ENCODE peak calls at places on chromosomes 4 and X, in ten cellular contexts. S is transverse colon, W is psoas muscle, M is SK-N-SH, H is HL-60, O is left ventricle myocardium inferior, K is heart right ventricle, C is tibial artery, P is cardiac muscle cell, Y is colonic mucosa. X is an unnamed sample.

GRCh38 chr4:158644755-158645154 is 26.9 kb downstream of the C4orf46 start:
- DNase-seq in S (no peak), W (no peak), M (no peak), H (no peak), O (no peak), K (no peak), C (no peak), P (no peak), Y (no peak), X (no peak)

GRCh38 chr4:38177792-38178665 is 217.8 kb downstream of the PTTG2 start:
- DNase-seq in S (peak), W (peak), M (no peak), H (peak), O (peak), K (peak), C (peak), P (peak), Y (peak), X (no peak)

GRCh38 chr4:155173371-155173770 is 35.1 kb upstream of the NPY2R start:
- DNase-seq in S (no peak), W (no peak), M (no peak), H (no peak), O (no peak), K (no peak), C (no peak), P (peak), Y (no peak), X (no peak)

GRCh38 chr4:122765702-122766352 is 33.3 kb downstream of the BBS12 start:
- DNase-seq in S (no peak), W (no peak), M (no peak), H (no peak), O (no peak), K (no peak), C (peak), P (peak), Y (no peak), X (no peak)

GRCh38 chrX:27599928-27600327 is 9.8 kb downstream of the DCAF8L2 start:
- DNase-seq in S (no peak), W (no peak), M (no peak), H (no peak), O (no peak), K (no peak), C (no peak), P (peak), Y (no peak), X (no peak)

GRCh38 chrX:41733939-41734338 is 10.0 kb downstream of the GPR82 start:
- DNase-seq in S (no peak), W (no peak), M (no peak), H (no peak), O (no peak), K (no peak), C (no peak), P (no peak), Y (no peak), X (no peak)

GRCh38 chr4:98027827-98028226 is 115.4 kb downstream of the STPG2 start:
- DNase-seq in S (no peak), W (no peak), M (no peak), H (no peak), O (no peak), K (no peak), C (no peak), P (no peak), Y (no peak), X (no peak)

GRCh38 chr4:115228851-115229250 is 115.4 kb upstream of the NDST4 start:
- DNase-seq in S (no peak), W (no peak), M (peak), H (no peak), O (no peak), K (no peak), C (no peak), P (no peak), Y (no peak), X (no peak)

GRCh38 chr4:139367421-139368090 is 65.3 kb upstream of the NDUFC1 start:
- DNase-seq in S (no peak), W (no peak), M (no peak), H (no peak), O (no peak), K (no peak), C (no peak), P (peak), Y (no peak), X (no peak)

GRCh38 chr4:16897991-16898827 is at the start of gene LDB2:
- DNase-seq in S (peak), W (peak), M (peak), H (no peak), O (peak), K (peak), C (peak), P (peak), Y (peak), X (no peak)

GRCh38 chr4:133968174-133968573 is 233.4 kb downstream of the PABPC4L start:
- DNase-seq in S (no peak), W (no peak), M (no peak), H (no peak), O (no peak), K (no peak), C (no peak), P (peak), Y (no peak), X (no peak)

GRCh38 chr4:38621004-38621684 is 42.9 kb upstream of the KLF3 start:
- DNase-seq in S (peak), W (no peak), M (no peak), H (peak), O (no peak), K (no peak), C (no peak), P (peak), Y (peak), X (no peak)

GRCh38 chr4:140633951-140634350 is 65.2 kb upstream of the UCP1 start:
- DNase-seq in S (no peak), W (no peak), M (no peak), H (no peak), O (no peak), K (no peak), C (no peak), P (no peak), Y (no peak), X (no peak)

GRCh38 chrX:13647709-13648212 is 5.2 kb upstream of the TCEANC start:
- DNase-seq in S (peak), W (no peak), M (no peak), H (peak), O (peak), K (peak), C (peak), P (peak), Y (peak), X (no peak)

GRCh38 chr4:3387943-3388348 is 53.8 kb upstream of the HGFAC start:
- DNase-seq in S (peak), W (peak), M (peak), H (peak), O (peak), K (peak), C (peak), P (peak), Y (peak), X (no peak)

GRCh38 chr4:5782829-5783476 is 72.0 kb downstream of the EVC start:
- DNase-seq in S (no peak), W (no peak), M (no peak), H (no peak), O (no peak), K (no peak), C (no peak), P (no peak), Y (no peak), X (no peak)

GRCh38 chr4:86848732-86849617 is at the start of gene SLC10A6:
- DNase-seq in S (no peak), W (no peak), M (no peak), H (no peak), O (no peak), K (peak), C (no peak), P (no peak), Y (no peak), X (no peak)

GRCh38 chrX:23436875-23437274 is 102.2 kb downstream of the PTCHD1 start:
- DNase-seq in S (no peak), W (no peak), M (no peak), H (no peak), O (no peak), K (no peak), C (no peak), P (peak), Y (no peak), X (no peak)

GRCh38 chrX:148501121-148502066 is 977 bp downstream of the AFF2 start:
- DNase-seq in S (no peak), W (peak), M (peak), H (no peak), O (no peak), K (peak), C (no peak), P (no peak), Y (no peak), X (peak)

GRCh38 chrX:54357414-54358377 is at the start of gene WNK3:
- DNase-seq in S (peak), W (peak), M (peak), H (no peak), O (peak), K (peak), C (peak), P (peak), Y (peak), X (peak)

GRCh38 chrX:23980063-23980462 is 46.9 kb downstream of the KLHL15 start:
- DNase-seq in S (no peak), W (no peak), M (no peak), H (no peak), O (no peak), K (no peak), C (no peak), P (no peak), Y (no peak), X (no peak)

GRCh38 chr4:118797558-118798142 is 38.3 kb downstream of the SEC24D start:
- DNase-seq in S (no peak), W (no peak), M (no peak), H (no peak), O (no peak), K (no peak), C (no peak), P (peak), Y (no peak), X (no peak)

GRCh38 chr4:173334085-173334890 is at the start of gene HMGB2:
- DNase-seq in S (peak), W (peak), M (peak), H (peak), O (peak), K (peak), C (peak), P (peak), Y (peak), X (peak)

GRCh38 chrX:132501606-132502005 is 12.8 kb upstream of the MBNL3 start:
- DNase-seq in S (no peak), W (no peak), M (no peak), H (no peak), O (no peak), K (no peak), C (no peak), P (no peak), Y (no peak), X (no peak)

GRCh38 chr4:167897116-167897515 is 195.2 kb upstream of the ANXA10 start:
- DNase-seq in S (no peak), W (no peak), M (peak), H (no peak), O (no peak), K (no peak), C (no peak), P (peak), Y (no peak), X (peak)

GRCh38 chrX:136310411-136310810 is 9.6 kb downstream of the ADGRG4 start:
- DNase-seq in S (no peak), W (no peak), M (no peak), H (no peak), O (no peak), K (no peak), C (no peak), P (peak), Y (no peak), X (no peak)

GRCh38 chr4:159764343-159764952 is 661.6 kb downstream of the RAPGEF2 start:
- DNase-seq in S (no peak), W (no peak), M (peak), H (peak), O (no peak), K (no peak), C (no peak), P (peak), Y (peak), X (peak)

GRCh38 chr4:111016416-111016815 is 393.5 kb upstream of the PITX2 start:
- DNase-seq in S (no peak), W (no peak), M (no peak), H (no peak), O (no peak), K (no peak), C (no peak), P (no peak), Y (no peak), X (no peak)

GRCh38 chrX:154738013-154738738 is 12.7 kb downstream of the GAB3 start:
- DNase-seq in S (peak), W (peak), M (no peak), H (no peak), O (peak), K (peak), C (peak), P (peak), Y (no peak), X (no peak)

GRCh38 chr4:124846306-124846705 is 133.8 kb upstream of the ANKRD50 start:
- DNase-seq in S (no peak), W (no peak), M (no peak), H (no peak), O (no peak), K (no peak), C (no peak), P (no peak), Y (no peak), X (peak)

GRCh38 chr4:157300678-157301077 is 80.2 kb downstream of the GRIA2 start:
- DNase-seq in S (no peak), W (no peak), M (peak), H (no peak), O (no peak), K (no peak), C (no peak), P (no peak), Y (no peak), X (no peak)

GRCh38 chrX:151974336-151975227 is at the start of gene GABRE:
- DNase-seq in S (peak), W (peak), M (peak), H (no peak), O (peak), K (peak), C (peak), P (peak), Y (peak), X (peak)

GRCh38 chrX:17842769-17843525 is 18.2 kb downstream of the RAI2 start:
- DNase-seq in S (no peak), W (no peak), M (no peak), H (no peak), O (no peak), K (no peak), C (no peak), P (peak), Y (no peak), X (no peak)

DNA sequence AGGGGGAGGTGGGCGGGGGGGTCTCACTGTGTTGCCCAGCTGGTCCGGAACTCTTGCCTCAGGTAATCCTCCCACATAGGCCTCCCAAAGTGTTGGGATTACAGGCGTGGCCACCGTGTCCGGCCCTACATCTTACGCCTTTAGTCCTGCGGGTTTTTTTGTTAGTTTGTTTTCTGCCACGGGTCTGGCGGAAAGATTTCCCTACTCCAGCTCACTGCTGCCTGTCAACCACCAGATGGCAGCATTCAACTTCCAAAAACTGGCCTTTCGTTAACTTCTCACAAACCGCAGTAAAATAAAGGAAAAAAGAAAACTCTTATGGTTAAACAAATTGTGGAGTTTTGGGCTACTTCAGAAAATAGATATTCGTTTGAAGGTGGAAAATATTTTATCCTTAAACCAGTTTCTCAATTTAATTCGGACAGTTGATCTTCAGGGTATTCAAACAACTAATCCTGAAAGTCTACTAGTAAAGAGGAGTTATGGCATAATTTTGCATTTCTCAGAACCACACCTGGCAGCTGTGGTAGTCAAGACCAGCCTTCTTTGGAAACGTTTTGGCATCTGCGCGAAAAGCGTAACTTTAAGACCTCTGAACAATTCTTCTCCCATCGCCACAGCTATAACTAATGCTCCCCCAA is 41.1 kb downstream of the LUZP4 start:
- DNase-seq in S (peak), W (no peak), M (peak), H (no peak), O (no peak), K (peak), C (no peak), P (peak), Y (peak), X (peak)
- H3K4me3 ChIP-seq in S (no peak), W (no peak), M (no peak), H (no peak), O (peak), K (peak), C (peak), P (peak), Y (no peak), X (peak)

GRCh38 chr4:54165011-54165410 is 64.1 kb upstream of the PDGFRA start:
- DNase-seq in S (no peak), W (no peak), M (no peak), H (no peak), O (no peak), K (no peak), C (no peak), P (no peak), Y (no peak), X (no peak)
- H3K27ac ChIP-seq in S (no peak), W (no peak), M (peak), H (no peak), O (no peak), K (no peak), C (no peak), P (no peak), Y (no peak), X (no peak)

GRCh38 chrX:9369802-9370291 is 95.0 kb upstream of the TBL1X start:
- DNase-seq in S (no peak), W (no peak), M (no peak), H (no peak), O (no peak), K (no peak), C (no peak), P (peak), Y (no peak), X (no peak)
- TF ChIP-seq CTCF in S (no peak), W (no peak), M (no peak), H (no peak), O (no peak), K (no peak), C (no peak), P (no peak), Y (no peak), X (no peak)

DNA sequence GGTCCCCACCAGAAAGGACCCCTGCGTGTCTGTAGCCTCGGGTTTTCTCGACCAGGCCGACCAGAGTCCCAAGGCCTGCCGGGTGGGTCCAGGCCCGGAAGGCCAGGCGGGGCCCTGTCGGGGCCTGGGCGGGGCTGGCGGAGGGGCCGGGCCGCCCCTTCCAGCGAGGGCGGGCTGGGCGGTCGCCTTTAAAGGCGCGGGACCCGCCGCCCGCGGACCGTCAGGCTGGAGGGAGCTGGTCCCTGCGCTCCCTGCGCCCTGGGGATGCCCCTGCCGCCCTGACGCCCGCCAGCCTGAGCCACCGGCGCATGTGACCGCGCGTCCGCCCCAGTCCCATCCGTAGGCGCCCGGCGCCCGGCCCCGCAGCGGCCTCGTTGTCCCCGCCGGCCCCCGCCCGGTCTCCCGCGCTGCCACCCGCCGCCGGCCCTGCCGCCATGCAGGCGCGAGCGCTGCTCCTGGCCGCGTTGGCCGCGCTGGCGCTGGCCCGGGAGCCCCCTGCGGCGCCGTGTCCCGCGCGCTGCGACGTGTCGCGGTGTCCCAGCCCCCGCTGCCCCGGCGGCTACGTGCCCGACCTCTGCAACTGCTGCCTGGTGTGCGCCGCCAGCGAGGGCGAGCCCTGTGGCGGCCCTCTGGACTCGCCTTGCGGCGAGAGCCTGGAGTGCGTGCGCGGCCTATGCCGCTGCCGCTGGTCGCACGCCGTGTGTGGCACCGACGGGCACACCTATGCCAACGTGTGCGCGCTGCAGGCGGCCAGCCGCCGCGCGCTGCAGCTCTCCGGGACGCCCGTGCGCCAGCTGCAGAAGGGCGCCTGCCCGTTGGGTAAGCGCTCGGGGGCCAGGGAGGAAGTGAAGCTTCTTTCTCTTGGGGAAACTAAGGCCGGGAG is at the start of gene HTRA3:
- DNase-seq in S (peak), W (peak), M (no peak), H (no peak), O (peak), K (peak), C (no peak), P (peak), Y (no peak), X (no peak)
- H3K4me3 ChIP-seq in S (peak), W (peak), M (no peak), H (no peak), O (peak), K (peak), C (peak), P (peak), Y (peak), X (no peak)

GRCh38 chr4:141783770-141784169 is 147.4 kb downstream of the IL15 start:
- DNase-seq in S (no peak), W (no peak), M (no peak), H (no peak), O (no peak), K (no peak), C (no peak), P (no peak), Y (no peak), X (no peak)

GRCh38 chr4:141786921-141787320 is 150.5 kb downstream of the IL15 start:
- DNase-seq in S (no peak), W (no peak), M (no peak), H (no peak), O (no peak), K (no peak), C (no peak), P (no peak), Y (no peak), X (no peak)

GRCh38 chr4:141782205-141782604 is 145.8 kb downstream of the IL15 start:
- DNase-seq in S (no peak), W (no peak), M (no peak), H (no peak), O (no peak), K (no peak), C (no peak), P (no peak), Y (no peak), X (no peak)
- H3K27ac ChIP-seq in S (no peak), W (no peak), M (no peak), H (no peak), O (no peak), K (no peak), C (no peak), P (no peak), Y (no peak), X (no peak)